ENCODE peak calls at places on chromosomes 13 and 19, in five cellular contexts. D is mesothelial cell of epicardium, B is left ventricle myocardium inferior, K is psoas muscle, J is kidney glomerular epithelial cell. W is an unnamed sample.
A peak's percentile ranks its signal among the peaks of the same experiment; 100 is the strongest.

GRCh38 chr19:46678110-46678732 is 17.2 kb upstream of the DACT3 start:
- DNase-seq in D (no peak), K (no peak), B (no peak), J (no peak), W (no peak)

GRCh38 chr13:21234537-21234936 is 58.1 kb downstream of the MRPL57 start:
- DNase-seq in D (peak; percentile 61), J (no peak), B (no peak), K (no peak), W (no peak)

GRCh38 chr13:102394158-102395053 is 7.4 kb downstream of the FGF14 start:
- DNase-seq in J (peak; percentile 58), B (peak; percentile 96), D (peak; percentile 83), K (peak; percentile 95), W (peak; percentile 59)

GRCh38 chr13:42747399-42747873 is 33.9 kb upstream of the FAM216B start:
- DNase-seq in D (no peak), J (peak; percentile 6), K (no peak), B (no peak), W (no peak)

GRCh38 chr19:6738726-6739389 is 622 bp upstream of the TRIP10 start:
- DNase-seq in D (peak; percentile 75), B (peak; percentile 60), J (no peak), K (peak; percentile 65), W (no peak)

GRCh38 chr19:33388817-33389573 is 15.5 kb downstream of the CEBPG start:
- DNase-seq in B (peak; percentile 58), K (peak; percentile 71), D (no peak), J (no peak), W (no peak)

GRCh38 chr13:107299717-107300116 is 731.8 kb upstream of the ARGLU1 start:
- DNase-seq in J (no peak), K (no peak), B (no peak), D (no peak), W (no peak)

GRCh38 chr19:58545286-58546068 is 1.6 kb downstream of the TRIM28 start:
- DNase-seq in J (no peak), K (no peak), D (no peak), B (no peak), W (no peak)

GRCh38 chr13:32391101-32391620 is 36.8 kb downstream of the N4BP2L1 start:
- DNase-seq in B (no peak), J (no peak), D (no peak), K (no peak), W (no peak)

GRCh38 chr19:41339936-41340335 is 13.8 kb downstream of the TGFB1 start:
- DNase-seq in K (no peak), D (no peak), B (no peak), J (peak; percentile 83), W (no peak)

GRCh38 chr13:49806126-49806536 is 13.6 kb upstream of the KPNA3 start:
- DNase-seq in D (no peak), K (no peak), J (peak; percentile 18), B (no peak), W (no peak)

GRCh38 chr13:113638173-113638746 is 19.7 kb downstream of the ATP4B start:
- DNase-seq in J (no peak), D (no peak), K (no peak), B (peak; percentile 8), W (no peak)

GRCh38 chr19:19909654-19910053 is 8.9 kb downstream of the ZNF93 start:
- DNase-seq in B (no peak), J (no peak), K (no peak), D (no peak), W (no peak)

GRCh38 chr19:10662384-10663251 is 8.5 kb downstream of the ILF3 start:
- DNase-seq in J (peak; percentile 75), B (no peak), K (no peak), D (no peak), W (no peak)

GRCh38 chr13:38303816-38304215 is 45.8 kb upstream of the UFM1 start:
- DNase-seq in D (no peak), K (no peak), B (no peak), J (no peak), W (no peak)

GRCh38 chr19:18401580-18402112 is 4.2 kb upstream of the LRRC25 start:
- DNase-seq in K (peak; percentile 57), J (peak; percentile 40), D (no peak), B (peak; percentile 63), W (no peak)

GRCh38 chr13:102687520-102687919 is 7.3 kb downstream of the METTL21C start:
- DNase-seq in B (no peak), J (no peak), D (no peak), K (no peak), W (no peak)

GRCh38 chr13:44320611-44321010 is 53.0 kb upstream of the SERP2 start:
- DNase-seq in D (no peak), K (no peak), B (no peak), J (no peak), W (no peak)

GRCh38 chr13:24875566-24875965 is 111.6 kb downstream of the RNF17 start:
- DNase-seq in K (no peak), D (no peak), J (no peak), B (no peak), W (no peak)

GRCh38 chr13:40402931-40403412 is 263.5 kb downstream of the FOXO1 start:
- DNase-seq in K (no peak), J (peak; percentile 71), B (no peak), D (no peak), W (no peak)

W was measured in D721Med.